ENCODE peak calls at places on chromosomes 5 and 9, in seven cellular contexts. U is K562, L is transverse colon, N is stomach, G is HCT116, R is SK-N-SH, J is esophagus muscularis mucosa. P is an unnamed sample.

GRCh38 chr9:128027166-128027539 is 40.0 kb downstream of the NAIF1 start:
- DNase-seq in U (no peak), L (peak), N (no peak), G (no peak), R (no peak), J (no peak), P (no peak)

GRCh38 chr5:153594785-153595184 is 104.3 kb downstream of the GRIA1 start:
- DNase-seq in U (no peak), L (no peak), N (no peak), G (no peak), R (no peak), J (no peak), P (no peak)

GRCh38 chr9:4604678-4605095 is 57.4 kb upstream of the PLPP6 start:
- DNase-seq in U (peak), L (peak), N (peak), G (peak), R (peak), J (no peak), P (no peak)

GRCh38 chr5:56319281-56320242 is 86.4 kb upstream of the ANKRD55 start:
- DNase-seq in U (no peak), L (peak), N (no peak), G (no peak), R (no peak), J (no peak), P (peak)

GRCh38 chr5:36494756-36495637 is 111.4 kb upstream of the SLC1A3 start:
- DNase-seq in U (no peak), L (no peak), N (no peak), G (no peak), R (no peak), J (no peak), P (no peak)

GRCh38 chr9:94014845-94015244 is 59.7 kb upstream of the BARX1 start:
- DNase-seq in U (no peak), L (no peak), N (no peak), G (no peak), R (no peak), J (peak), P (no peak)

GRCh38 chr5:153970496-153970895 is 68.2 kb downstream of the FAM114A2 start:
- DNase-seq in U (no peak), L (no peak), N (no peak), G (no peak), R (no peak), J (peak), P (no peak)

GRCh38 chr9:27703591-27703990 is 130.3 kb upstream of the C9orf72 start:
- DNase-seq in U (no peak), L (no peak), N (no peak), G (no peak), R (no peak), J (no peak), P (no peak)

GRCh38 chr5:168121138-168121494 is 170.3 kb upstream of the WWC1 start:
- DNase-seq in U (no peak), L (no peak), N (no peak), G (no peak), R (no peak), J (no peak), P (no peak)

GRCh38 chr5:126384985-126385384 is 38.2 kb upstream of the GRAMD2B start:
- DNase-seq in U (no peak), L (no peak), N (no peak), G (no peak), R (no peak), J (no peak), P (no peak)

GRCh38 chr9:7368410-7369292 is 430.9 kb downstream of the DMAC1 start:
- DNase-seq in U (no peak), L (no peak), N (no peak), G (no peak), R (no peak), J (no peak), P (no peak)

GRCh38 chr5:82642313-82642712 is 364.2 kb upstream of the RPS23 start:
- DNase-seq in U (no peak), L (no peak), N (no peak), G (no peak), R (no peak), J (peak), P (no peak)

GRCh38 chr5:111224561-111224989 is 391 bp downstream of the CAMK4 start:
- DNase-seq in U (no peak), L (no peak), N (no peak), G (no peak), R (no peak), J (no peak), P (no peak)

GRCh38 chr5:111223086-111223789 is 946 bp upstream of the CAMK4 start:
- DNase-seq in U (no peak), L (no peak), N (no peak), G (no peak), R (no peak), J (no peak), P (no peak)

GRCh38 chr5:111226556-111226955 is 2.4 kb downstream of the CAMK4 start:
- DNase-seq in U (no peak), L (no peak), N (no peak), G (no peak), R (no peak), J (no peak), P (no peak)

GRCh38 chr5:111225926-111226325 is 1.7 kb downstream of the CAMK4 start:
- DNase-seq in U (no peak), L (no peak), N (no peak), G (no peak), R (peak), J (no peak), P (no peak)

GRCh38 chr5:111223790-111224560 is at the start of gene CAMK4:
- DNase-seq in U (peak), L (peak), N (peak), G (peak), R (peak), J (no peak), P (no peak)
- TF ChIP-seq POLR2AphosphoS5 in U (no peak), L (no peak), N (peak), G (peak), R (peak), J (peak), P (peak)

GRCh38 chr9:92292338-92293074 is 991 bp downstream of the IARS1 start:
- DNase-seq in U (peak), L (no peak), N (no peak), G (no peak), R (peak), J (no peak), P (no peak)

GRCh38 chr9:92291577-92291976 is 1.9 kb downstream of the IARS1 start:
- DNase-seq in U (no peak), L (no peak), N (no peak), G (no peak), R (no peak), J (no peak), P (no peak)

GRCh38 chr9:92289708-92290390 is 3.6 kb downstream of the IARS1 start:
- DNase-seq in U (no peak), L (no peak), N (no peak), G (no peak), R (no peak), J (no peak), P (no peak)

GRCh38 chr9:92293075-92293354 is 482 bp downstream of the IARS1 start:
- DNase-seq in U (no peak), L (no peak), N (no peak), G (no peak), R (no peak), J (no peak), P (no peak)

DNA sequence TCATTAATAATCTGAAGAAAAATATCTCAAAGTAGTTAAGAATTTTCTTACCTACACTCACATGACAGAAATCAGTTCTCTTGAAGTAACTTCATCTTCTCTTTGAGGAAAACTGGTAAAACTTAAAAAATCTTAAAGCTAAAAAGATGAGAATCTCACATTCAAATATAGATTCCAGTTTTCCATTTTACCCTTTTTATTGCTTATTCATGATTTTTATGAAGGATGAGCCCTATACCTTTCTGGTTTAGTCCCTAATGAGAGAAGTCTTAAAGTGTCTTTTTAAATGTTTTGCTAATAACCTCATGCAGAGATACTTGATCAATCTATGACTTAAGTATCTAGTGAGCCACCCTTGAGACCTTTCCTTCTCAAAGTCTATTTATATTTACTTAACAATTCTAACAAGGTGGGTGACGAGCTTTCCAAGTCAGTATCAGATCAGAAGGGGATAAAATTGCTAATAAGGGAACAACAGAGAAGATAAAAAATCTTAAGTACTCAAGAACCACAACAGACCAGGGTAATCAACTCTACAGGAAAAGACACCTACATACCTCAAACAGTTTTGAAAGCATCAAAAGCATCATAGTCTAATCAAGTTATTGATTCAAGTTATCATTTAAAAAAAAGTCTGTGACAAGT is 2.6 kb downstream of the IARS1 start:
- DNase-seq in U (no peak), L (no peak), N (no peak), G (no peak), R (no peak), J (no peak), P (no peak)
- H3K4me3 ChIP-seq in U (peak), L (no peak), N (no peak), G (no peak), R (no peak), J (no peak), P (no peak)

GRCh38 chr5:124698774-124699173 is 47.7 kb downstream of the ZNF608 start:
- DNase-seq in U (no peak), L (no peak), N (no peak), G (no peak), R (no peak), J (no peak), P (no peak)
- TF ChIP-seq POLR2AphosphoS5 in U (no peak), L (no peak), N (peak), G (no peak), R (no peak), J (no peak), P (no peak)

DNA sequence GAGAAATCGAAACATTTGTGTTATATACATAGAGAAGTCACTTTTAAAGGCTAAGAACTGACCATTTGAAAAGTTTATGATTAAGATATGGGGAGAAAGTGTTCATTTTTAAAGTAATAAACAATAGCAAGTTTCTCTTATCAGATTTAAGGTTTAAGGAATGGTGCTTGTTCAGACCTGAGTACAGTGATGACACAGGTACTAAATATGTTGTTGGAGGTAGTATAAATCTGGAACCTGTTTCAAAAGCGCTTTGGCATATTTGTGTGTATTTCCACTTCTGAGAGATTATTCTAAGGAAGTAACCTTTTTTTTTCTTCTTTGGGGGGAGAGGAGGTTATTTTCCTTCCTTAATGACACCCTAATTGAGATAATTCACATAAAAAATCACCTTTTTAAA is 18.4 kb downstream of the CDC42SE2 start:
- DNase-seq in U (no peak), L (no peak), N (no peak), G (no peak), R (no peak), J (no peak), P (no peak)
- H3K4me3 ChIP-seq in U (no peak), L (peak), N (no peak), G (no peak), R (no peak), J (no peak), P (no peak)

GRCh38 chr5:178273665-178274541 is 41.3 kb upstream of the PHYKPL start:
- DNase-seq in U (no peak), L (no peak), N (no peak), G (no peak), R (no peak), J (no peak), P (no peak)
- TF ChIP-seq POLR2AphosphoS5 in U (no peak), L (no peak), N (no peak), G (no peak), R (no peak), J (no peak), P (no peak)

GRCh38 chr5:76954383-76954763 is 1.5 kb downstream of the CRHBP start:
- DNase-seq in U (no peak), L (no peak), N (no peak), G (no peak), R (peak), J (no peak), P (no peak)
- H3K4me3 ChIP-seq in U (no peak), L (peak), N (peak), G (no peak), R (peak), J (peak), P (peak)